ENCODE peak calls at places on chromosomes 4 and X, in five cellular contexts. One of them, this sample, is unnamed.
A peak's percentile ranks its signal among the peaks of the same experiment; 100 is the strongest.

GRCh38 chr4:158291334-158292055 is 81.2 kb downstream of the TMEM144 start:
- DNase-seq in WTC11: no peak
- DNase-seq in AG09309: no peak
- DNase-seq in endothelial cell: no peak
- DNase-seq in lower leg skin: no peak
- DNase-seq in this sample: no peak

GRCh38 chr4:138259801-138260200 is 17.7 kb upstream of the SLC7A11 start:
- DNase-seq in WTC11: no peak
- DNase-seq in AG09309: no peak
- DNase-seq in endothelial cell: no peak
- DNase-seq in lower leg skin: no peak
- DNase-seq in this sample: no peak

GRCh38 chrX:77446029-77446585 is 1.1 kb upstream of the FGF16 start:
- DNase-seq in WTC11: peak; percentile 64
- DNase-seq in AG09309: no peak
- DNase-seq in endothelial cell: peak; percentile 48
- DNase-seq in lower leg skin: peak; percentile 85
- DNase-seq in this sample: peak; percentile 18

GRCh38 chr4:16843831-16844508 is 54.5 kb downstream of the LDB2 start:
- DNase-seq in WTC11: no peak
- DNase-seq in AG09309: peak; percentile 61
- DNase-seq in endothelial cell: no peak
- DNase-seq in lower leg skin: no peak
- DNase-seq in this sample: no peak

GRCh38 chr4:146051724-146052396 is 113.2 kb upstream of the ZNF827 start:
- DNase-seq in WTC11: no peak
- DNase-seq in AG09309: peak; percentile 50
- DNase-seq in endothelial cell: no peak
- DNase-seq in lower leg skin: no peak
- DNase-seq in this sample: no peak

GRCh38 chr4:1187182-1187581 is 14.8 kb upstream of the SPON2 start:
- DNase-seq in WTC11: no peak
- DNase-seq in AG09309: no peak
- DNase-seq in endothelial cell: no peak
- DNase-seq in lower leg skin: no peak
- DNase-seq in this sample: no peak

GRCh38 chrX:103367502-103367901 is 8.8 kb upstream of the BEX3 start:
- DNase-seq in WTC11: no peak
- DNase-seq in AG09309: no peak
- DNase-seq in endothelial cell: no peak
- DNase-seq in lower leg skin: no peak
- DNase-seq in this sample: no peak

GRCh38 chr4:147407261-147408045 is 73.4 kb upstream of the EDNRA start:
- DNase-seq in WTC11: peak; percentile 59
- DNase-seq in AG09309: no peak
- DNase-seq in endothelial cell: no peak
- DNase-seq in lower leg skin: no peak
- DNase-seq in this sample: no peak

GRCh38 chr4:183533698-183534097 is 28.8 kb downstream of the ING2 start:
- DNase-seq in WTC11: peak; percentile 26
- DNase-seq in AG09309: no peak
- DNase-seq in endothelial cell: no peak
- DNase-seq in lower leg skin: no peak
- DNase-seq in this sample: no peak

GRCh38 chrX:88560673-88561330 is 186.2 kb upstream of the CPXCR1 start:
- DNase-seq in WTC11: no peak
- DNase-seq in AG09309: no peak
- DNase-seq in endothelial cell: no peak
- DNase-seq in lower leg skin: no peak
- DNase-seq in this sample: no peak

GRCh38 chr4:72895408-72895807 is 174.1 kb downstream of the COX18 start:
- DNase-seq in WTC11: no peak
- DNase-seq in AG09309: no peak
- DNase-seq in endothelial cell: no peak
- DNase-seq in lower leg skin: no peak
- DNase-seq in this sample: no peak

GRCh38 chr4:7805533-7806079 is 134.1 kb downstream of the AFAP1 start:
- DNase-seq in WTC11: no peak
- DNase-seq in AG09309: peak; percentile 94
- DNase-seq in endothelial cell: no peak
- DNase-seq in lower leg skin: peak; percentile 60
- DNase-seq in this sample: no peak

DNA sequence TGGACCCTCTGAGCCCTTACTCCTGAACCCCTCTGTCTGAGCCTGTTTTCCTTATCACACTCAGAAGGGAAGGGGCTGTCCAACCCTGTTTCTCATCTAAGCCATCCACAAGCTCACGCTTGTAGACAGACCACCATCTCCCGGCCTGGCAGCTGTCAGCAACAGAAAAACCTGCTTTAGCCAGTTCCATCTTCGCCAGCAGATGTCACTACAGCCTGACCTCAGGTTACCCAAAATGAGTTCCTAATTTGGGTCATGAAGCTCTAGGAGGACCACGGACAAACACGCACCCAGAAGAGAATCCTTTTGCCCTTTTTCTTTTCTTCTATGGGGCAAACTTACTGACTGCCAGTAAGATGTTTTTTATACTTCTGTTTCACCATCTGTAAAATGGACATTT is 445.4 kb downstream of the BCOR start:
- DNase-seq in WTC11: peak; percentile 30
- DNase-seq in AG09309: no peak
- DNase-seq in endothelial cell: peak; percentile 10
- DNase-seq in lower leg skin: no peak
- DNase-seq in this sample: peak; percentile 24
- TF ChIP-seq CTCF in WTC11: no peak
- TF ChIP-seq CTCF in AG09309: peak; percentile 59
- TF ChIP-seq CTCF in endothelial cell: no peak
- TF ChIP-seq CTCF in lower leg skin: no peak
- TF ChIP-seq CTCF in this sample: peak; percentile 27

DNA sequence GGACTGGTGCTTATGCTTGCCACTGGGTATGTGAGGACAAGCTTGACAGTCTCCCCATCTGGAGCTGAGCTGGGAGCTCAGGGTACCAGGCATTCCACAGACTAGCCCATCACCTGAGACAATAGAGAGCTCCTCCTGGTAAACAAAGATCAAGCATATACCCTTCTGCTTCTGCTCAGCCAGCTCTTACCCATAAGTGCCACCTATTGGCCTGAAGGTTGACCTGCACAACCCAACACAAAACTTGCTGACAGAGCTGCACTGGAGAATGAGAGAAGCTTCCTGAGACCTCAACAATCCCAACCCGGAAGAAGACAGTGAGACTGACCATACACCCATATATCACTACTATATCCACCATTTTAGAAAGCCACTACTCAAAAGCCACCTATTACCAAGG is 1049.2 kb upstream of the INTU start:
- DNase-seq in WTC11: peak; percentile 45
- DNase-seq in AG09309: no peak
- DNase-seq in endothelial cell: peak; percentile 47
- DNase-seq in lower leg skin: no peak
- DNase-seq in this sample: no peak
- TF ChIP-seq CTCF in WTC11: no peak
- TF ChIP-seq CTCF in AG09309: peak; percentile 37
- TF ChIP-seq CTCF in endothelial cell: peak; percentile 46
- TF ChIP-seq CTCF in lower leg skin: no peak
- TF ChIP-seq CTCF in this sample: no peak

DNA sequence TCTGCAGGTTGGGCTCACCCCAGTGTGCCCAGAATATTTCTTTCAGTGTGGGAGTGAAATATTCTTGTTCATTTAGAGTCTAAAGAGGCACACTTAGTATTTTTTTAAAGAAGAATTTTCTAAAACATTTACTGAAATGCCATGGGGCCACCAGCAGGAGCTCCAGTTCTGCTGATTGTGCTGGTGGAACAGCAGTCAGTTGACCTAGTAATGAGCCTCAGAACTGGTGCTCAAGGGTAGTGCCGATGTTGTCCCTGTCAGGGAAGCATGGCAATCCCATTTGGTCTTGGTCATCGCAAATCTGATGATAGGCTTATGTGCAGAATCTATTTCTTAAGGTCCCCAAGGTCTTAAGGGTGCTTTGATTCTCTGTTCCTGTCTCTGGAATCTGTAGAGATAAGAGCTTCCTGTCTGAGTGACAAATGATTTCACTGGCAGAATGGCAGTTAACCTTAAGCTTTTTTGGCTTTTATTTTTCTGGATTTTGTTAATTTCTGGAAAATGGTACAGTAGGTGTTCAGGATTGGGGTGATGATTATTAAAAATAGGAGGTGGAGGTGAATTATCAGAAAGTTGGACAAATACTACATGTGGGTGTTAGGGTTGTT is 31.3 kb downstream of the JADE1 start:
- DNase-seq in WTC11: no peak
- DNase-seq in AG09309: no peak
- DNase-seq in endothelial cell: no peak
- DNase-seq in lower leg skin: peak; percentile 12
- DNase-seq in this sample: no peak
- TF ChIP-seq CTCF in WTC11: no peak
- TF ChIP-seq CTCF in AG09309: no peak
- TF ChIP-seq CTCF in endothelial cell: no peak
- TF ChIP-seq CTCF in lower leg skin: no peak
- TF ChIP-seq CTCF in this sample: no peak

GRCh38 chr4:10074076-10074766 is 42.4 kb downstream of the WDR1 start:
- DNase-seq in WTC11: no peak
- DNase-seq in AG09309: no peak
- DNase-seq in endothelial cell: no peak
- DNase-seq in lower leg skin: peak; percentile 60
- DNase-seq in this sample: no peak

GRCh38 chr4:10072420-10073017 is 44.1 kb downstream of the WDR1 start:
- DNase-seq in WTC11: no peak
- DNase-seq in AG09309: no peak
- DNase-seq in endothelial cell: no peak
- DNase-seq in lower leg skin: peak; percentile 31
- DNase-seq in this sample: no peak

GRCh38 chr4:10075158-10075863 is 41.3 kb downstream of the WDR1 start:
- DNase-seq in WTC11: peak; percentile 4
- DNase-seq in AG09309: no peak
- DNase-seq in endothelial cell: no peak
- DNase-seq in lower leg skin: peak; percentile 76
- DNase-seq in this sample: no peak

GRCh38 chr4:10075953-10076391 is 40.6 kb downstream of the WDR1 start:
- DNase-seq in WTC11: peak; percentile 6
- DNase-seq in AG09309: no peak
- DNase-seq in endothelial cell: no peak
- DNase-seq in lower leg skin: peak; percentile 75
- DNase-seq in this sample: no peak

DNA sequence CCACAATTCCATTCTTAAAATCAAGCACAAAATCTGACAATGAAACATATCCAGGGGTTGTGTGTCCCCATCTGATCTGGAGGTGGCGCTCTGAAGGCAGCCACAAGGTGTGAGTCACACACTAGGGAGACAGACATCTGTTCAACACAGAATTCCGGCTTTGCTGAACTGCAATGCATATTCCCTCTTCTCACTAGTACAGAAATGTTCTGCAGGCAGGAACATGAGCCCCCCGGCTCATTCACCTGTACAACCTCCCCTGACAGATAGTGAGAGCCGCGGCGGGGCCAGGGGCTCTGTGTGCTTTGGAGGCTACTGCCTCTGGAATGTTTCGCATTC is 41.9 kb downstream of the WDR1 start:
- DNase-seq in WTC11: peak; percentile 11
- DNase-seq in AG09309: no peak
- DNase-seq in endothelial cell: no peak
- DNase-seq in lower leg skin: peak; percentile 80
- DNase-seq in this sample: peak; percentile 19
- TF ChIP-seq CTCF in WTC11: no peak
- TF ChIP-seq CTCF in AG09309: peak; percentile 70
- TF ChIP-seq CTCF in endothelial cell: no peak
- TF ChIP-seq CTCF in lower leg skin: no peak
- TF ChIP-seq CTCF in this sample: peak; percentile 28

GRCh38 chrX:152926279-152926678 is 28.4 kb downstream of the ZNF185 start:
- DNase-seq in WTC11: peak; percentile 57
- DNase-seq in AG09309: no peak
- DNase-seq in endothelial cell: peak; percentile 38
- DNase-seq in lower leg skin: no peak
- DNase-seq in this sample: peak; percentile 65
- TF ChIP-seq CTCF in WTC11: no peak
- TF ChIP-seq CTCF in AG09309: peak; percentile 59
- TF ChIP-seq CTCF in endothelial cell: no peak
- TF ChIP-seq CTCF in lower leg skin: no peak
- TF ChIP-seq CTCF in this sample: peak; percentile 31

GRCh38 chr4:47838445-47838844 is 578 bp upstream of the CORIN start:
- DNase-seq in WTC11: no peak
- DNase-seq in AG09309: no peak
- DNase-seq in endothelial cell: no peak
- DNase-seq in lower leg skin: no peak
- DNase-seq in this sample: no peak
- TF ChIP-seq CTCF in WTC11: no peak
- TF ChIP-seq CTCF in AG09309: no peak
- TF ChIP-seq CTCF in endothelial cell: no peak
- TF ChIP-seq CTCF in lower leg skin: no peak
- TF ChIP-seq CTCF in this sample: no peak

GRCh38 chrX:69618803-69619202 is 2.9 kb downstream of the EDA start:
- DNase-seq in WTC11: peak; percentile 8
- DNase-seq in AG09309: no peak
- DNase-seq in endothelial cell: no peak
- DNase-seq in lower leg skin: no peak
- DNase-seq in this sample: no peak
- TF ChIP-seq CTCF in WTC11: no peak
- TF ChIP-seq CTCF in AG09309: peak; percentile 46
- TF ChIP-seq CTCF in endothelial cell: peak; percentile 41
- TF ChIP-seq CTCF in lower leg skin: no peak
- TF ChIP-seq CTCF in this sample: no peak

GRCh38 chr4:152352215-152352614 is 183.7 kb downstream of the FBXW7 start:
- DNase-seq in WTC11: no peak
- DNase-seq in AG09309: no peak
- DNase-seq in endothelial cell: no peak
- DNase-seq in lower leg skin: no peak
- DNase-seq in this sample: no peak

GRCh38 chr4:152351080-152351479 is 184.8 kb downstream of the FBXW7 start:
- DNase-seq in WTC11: no peak
- DNase-seq in AG09309: no peak
- DNase-seq in endothelial cell: no peak
- DNase-seq in lower leg skin: no peak
- DNase-seq in this sample: no peak

GRCh38 chr4:152348670-152349069 is 187.2 kb downstream of the FBXW7 start:
- DNase-seq in WTC11: no peak
- DNase-seq in AG09309: no peak
- DNase-seq in endothelial cell: no peak
- DNase-seq in lower leg skin: no peak
- DNase-seq in this sample: no peak

GRCh38 chr4:152356428-152357034 is 179.4 kb downstream of the FBXW7 start:
- DNase-seq in WTC11: no peak
- DNase-seq in AG09309: no peak
- DNase-seq in endothelial cell: no peak
- DNase-seq in lower leg skin: no peak
- DNase-seq in this sample: no peak

DNA sequence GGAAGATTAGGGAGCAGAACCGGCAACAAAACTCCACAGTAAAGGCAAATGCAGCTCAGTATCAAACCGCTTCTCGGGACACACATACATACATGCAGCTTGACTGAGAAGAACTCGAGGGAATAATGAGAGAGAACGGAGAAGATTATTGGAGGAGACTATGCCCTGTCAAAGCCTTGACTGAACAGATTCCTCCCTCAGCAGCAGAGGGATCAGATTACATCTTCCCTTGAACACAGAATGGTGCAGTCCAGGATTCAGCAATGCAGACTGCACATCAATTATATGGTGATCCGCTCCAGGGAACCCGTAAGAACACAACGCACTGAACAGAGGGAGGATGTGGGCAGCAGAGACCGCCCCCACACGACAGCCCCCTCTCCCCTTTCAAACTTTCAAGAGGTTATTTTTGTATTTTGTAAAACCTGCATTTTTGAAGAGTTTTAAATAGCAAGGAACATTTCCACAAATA is 183.2 kb downstream of the FBXW7 start:
- DNase-seq in WTC11: no peak
- DNase-seq in AG09309: peak; percentile 95
- DNase-seq in endothelial cell: peak; percentile 30
- DNase-seq in lower leg skin: peak; percentile 86
- DNase-seq in this sample: peak; percentile 17
- TF ChIP-seq CTCF in WTC11: no peak
- TF ChIP-seq CTCF in AG09309: no peak
- TF ChIP-seq CTCF in endothelial cell: no peak
- TF ChIP-seq CTCF in lower leg skin: no peak
- TF ChIP-seq CTCF in this sample: no peak

This sample was measured in GM10248.